ENCODE peak calls at places on chromosomes 16 and 17, in eight cellular contexts. One of them, this sample, is unnamed.

GRCh38 chr16:6725634-6726331 is 606.9 kb upstream of the RBFOX1 start:
- DNase-seq in HFF-Myc: no peak
- DNase-seq in effector memory CD4-positive, alpha-beta T cell: no peak
- DNase-seq in fibroblast of lung: no peak
- DNase-seq in fibroblast of mammary gland: no peak
- DNase-seq in heart right ventricle: no peak
- DNase-seq in foreskin fibroblast: no peak
- DNase-seq in transverse colon: no peak
- DNase-seq in this sample: no peak

GRCh38 chr16:86095131-86095752 is 196.3 kb downstream of the IRF8 start:
- DNase-seq in HFF-Myc: no peak
- DNase-seq in effector memory CD4-positive, alpha-beta T cell: no peak
- DNase-seq in fibroblast of lung: no peak
- DNase-seq in fibroblast of mammary gland: no peak
- DNase-seq in heart right ventricle: no peak
- DNase-seq in foreskin fibroblast: no peak
- DNase-seq in transverse colon: no peak
- DNase-seq in this sample: peak

GRCh38 chr16:64627288-64627687 is 494.6 kb downstream of the CDH11 start:
- DNase-seq in HFF-Myc: no peak
- DNase-seq in effector memory CD4-positive, alpha-beta T cell: no peak
- DNase-seq in fibroblast of lung: no peak
- DNase-seq in fibroblast of mammary gland: peak
- DNase-seq in heart right ventricle: no peak
- DNase-seq in foreskin fibroblast: no peak
- DNase-seq in transverse colon: no peak
- DNase-seq in this sample: no peak

GRCh38 chr16:30533748-30534367 is 800 bp downstream of the ZNF747 start:
- DNase-seq in HFF-Myc: no peak
- DNase-seq in effector memory CD4-positive, alpha-beta T cell: no peak
- DNase-seq in fibroblast of lung: no peak
- DNase-seq in fibroblast of mammary gland: peak
- DNase-seq in heart right ventricle: no peak
- DNase-seq in foreskin fibroblast: peak
- DNase-seq in transverse colon: no peak
- DNase-seq in this sample: no peak

GRCh38 chr16:49855822-49856740 is at the start of gene ZNF423:
- DNase-seq in HFF-Myc: no peak
- DNase-seq in effector memory CD4-positive, alpha-beta T cell: no peak
- DNase-seq in fibroblast of lung: no peak
- DNase-seq in fibroblast of mammary gland: no peak
- DNase-seq in heart right ventricle: peak
- DNase-seq in foreskin fibroblast: no peak
- DNase-seq in transverse colon: peak
- DNase-seq in this sample: peak

GRCh38 chr17:75970626-75971025 is 8.3 kb downstream of the ACOX1 start:
- DNase-seq in HFF-Myc: no peak
- DNase-seq in effector memory CD4-positive, alpha-beta T cell: no peak
- DNase-seq in fibroblast of lung: no peak
- DNase-seq in fibroblast of mammary gland: no peak
- DNase-seq in heart right ventricle: no peak
- DNase-seq in foreskin fibroblast: no peak
- DNase-seq in transverse colon: no peak
- DNase-seq in this sample: no peak

GRCh38 chr17:65712383-65713267 is 151.2 kb upstream of the AXIN2 start:
- DNase-seq in HFF-Myc: no peak
- DNase-seq in effector memory CD4-positive, alpha-beta T cell: no peak
- DNase-seq in fibroblast of lung: no peak
- DNase-seq in fibroblast of mammary gland: no peak
- DNase-seq in heart right ventricle: no peak
- DNase-seq in foreskin fibroblast: no peak
- DNase-seq in transverse colon: no peak
- DNase-seq in this sample: no peak

GRCh38 chr17:60110586-60110985 is 31.9 kb upstream of the HEATR6 start:
- DNase-seq in HFF-Myc: no peak
- DNase-seq in effector memory CD4-positive, alpha-beta T cell: no peak
- DNase-seq in fibroblast of lung: no peak
- DNase-seq in fibroblast of mammary gland: no peak
- DNase-seq in heart right ventricle: no peak
- DNase-seq in foreskin fibroblast: no peak
- DNase-seq in transverse colon: no peak
- DNase-seq in this sample: no peak

GRCh38 chr17:36947922-36948716 is 635 bp upstream of the AATF start:
- DNase-seq in HFF-Myc: no peak
- DNase-seq in effector memory CD4-positive, alpha-beta T cell: no peak
- DNase-seq in fibroblast of lung: no peak
- DNase-seq in fibroblast of mammary gland: no peak
- DNase-seq in heart right ventricle: no peak
- DNase-seq in foreskin fibroblast: no peak
- DNase-seq in transverse colon: no peak
- DNase-seq in this sample: no peak

GRCh38 chr16:57314161-57314785 is 29.8 kb upstream of the PLLP start:
- DNase-seq in HFF-Myc: no peak
- DNase-seq in effector memory CD4-positive, alpha-beta T cell: no peak
- DNase-seq in fibroblast of lung: no peak
- DNase-seq in fibroblast of mammary gland: no peak
- DNase-seq in heart right ventricle: no peak
- DNase-seq in foreskin fibroblast: peak
- DNase-seq in transverse colon: no peak
- DNase-seq in this sample: no peak

GRCh38 chr17:55275894-55276804 is 11.4 kb downstream of the HLF start:
- DNase-seq in HFF-Myc: no peak
- DNase-seq in effector memory CD4-positive, alpha-beta T cell: no peak
- DNase-seq in fibroblast of lung: no peak
- DNase-seq in fibroblast of mammary gland: peak
- DNase-seq in heart right ventricle: no peak
- DNase-seq in foreskin fibroblast: peak
- DNase-seq in transverse colon: no peak
- DNase-seq in this sample: no peak

GRCh38 chr16:75108792-75109731 is 7.5 kb downstream of the LDHD start:
- DNase-seq in HFF-Myc: peak
- DNase-seq in effector memory CD4-positive, alpha-beta T cell: peak
- DNase-seq in fibroblast of lung: peak
- DNase-seq in fibroblast of mammary gland: peak
- DNase-seq in heart right ventricle: peak
- DNase-seq in foreskin fibroblast: peak
- DNase-seq in transverse colon: peak
- DNase-seq in this sample: peak

GRCh38 chr17:29699283-29699682 is 76.6 kb upstream of the CORO6 start:
- DNase-seq in HFF-Myc: no peak
- DNase-seq in effector memory CD4-positive, alpha-beta T cell: no peak
- DNase-seq in fibroblast of lung: no peak
- DNase-seq in fibroblast of mammary gland: no peak
- DNase-seq in heart right ventricle: no peak
- DNase-seq in foreskin fibroblast: peak
- DNase-seq in transverse colon: no peak
- DNase-seq in this sample: no peak

GRCh38 chr16:82715833-82716232 is 89.1 kb downstream of the CDH13 start:
- DNase-seq in HFF-Myc: no peak
- DNase-seq in effector memory CD4-positive, alpha-beta T cell: no peak
- DNase-seq in fibroblast of lung: no peak
- DNase-seq in fibroblast of mammary gland: no peak
- DNase-seq in heart right ventricle: peak
- DNase-seq in foreskin fibroblast: peak
- DNase-seq in transverse colon: no peak
- DNase-seq in this sample: no peak

GRCh38 chr16:76956394-76956793 is 234.6 kb upstream of the MON1B start:
- DNase-seq in HFF-Myc: no peak
- DNase-seq in effector memory CD4-positive, alpha-beta T cell: no peak
- DNase-seq in fibroblast of lung: no peak
- DNase-seq in fibroblast of mammary gland: no peak
- DNase-seq in heart right ventricle: no peak
- DNase-seq in foreskin fibroblast: no peak
- DNase-seq in transverse colon: no peak
- DNase-seq in this sample: no peak

GRCh38 chr17:2952174-2952845 is 111.1 kb downstream of the OR1D5 start:
- DNase-seq in HFF-Myc: no peak
- DNase-seq in effector memory CD4-positive, alpha-beta T cell: no peak
- DNase-seq in fibroblast of lung: no peak
- DNase-seq in fibroblast of mammary gland: no peak
- DNase-seq in heart right ventricle: no peak
- DNase-seq in foreskin fibroblast: no peak
- DNase-seq in transverse colon: no peak
- DNase-seq in this sample: no peak

GRCh38 chr16:72501739-72502653 is 330.0 kb upstream of the PMFBP1 start:
- DNase-seq in HFF-Myc: peak
- DNase-seq in effector memory CD4-positive, alpha-beta T cell: no peak
- DNase-seq in fibroblast of lung: peak
- DNase-seq in fibroblast of mammary gland: peak
- DNase-seq in heart right ventricle: peak
- DNase-seq in foreskin fibroblast: peak
- DNase-seq in transverse colon: peak
- DNase-seq in this sample: no peak

DNA sequence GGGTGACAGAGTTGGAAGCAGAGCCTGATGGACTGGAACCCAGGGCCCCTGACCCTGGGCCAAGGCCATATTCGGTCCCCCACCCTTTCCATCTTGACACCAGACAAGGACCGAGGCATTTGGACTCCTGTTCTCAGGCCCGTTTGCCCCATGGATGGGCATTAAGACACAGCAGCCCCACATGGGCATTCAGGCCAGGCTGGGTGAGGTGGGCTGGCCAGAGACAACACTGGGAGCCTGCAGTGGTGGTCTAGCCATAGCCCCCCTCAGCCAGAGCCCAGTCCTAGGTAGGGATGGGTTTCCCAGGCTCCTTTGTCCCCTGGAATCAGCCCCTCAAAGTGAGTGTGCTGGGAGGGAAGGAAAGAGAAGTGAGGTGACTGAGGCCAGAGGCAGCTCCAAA is 1.6 kb downstream of the PDK2 start:
- DNase-seq in HFF-Myc: no peak
- DNase-seq in effector memory CD4-positive, alpha-beta T cell: no peak
- DNase-seq in fibroblast of lung: no peak
- DNase-seq in fibroblast of mammary gland: no peak
- DNase-seq in heart right ventricle: no peak
- DNase-seq in foreskin fibroblast: no peak
- DNase-seq in transverse colon: no peak
- DNase-seq in this sample: no peak
- H3K4me3 ChIP-seq in HFF-Myc: no peak
- H3K4me3 ChIP-seq in effector memory CD4-positive, alpha-beta T cell: no peak
- H3K4me3 ChIP-seq in fibroblast of lung: no peak
- H3K4me3 ChIP-seq in fibroblast of mammary gland: no peak
- H3K4me3 ChIP-seq in heart right ventricle: peak
- H3K4me3 ChIP-seq in foreskin fibroblast: peak
- H3K4me3 ChIP-seq in transverse colon: no peak
- H3K4me3 ChIP-seq in this sample: no peak

GRCh38 chr17:48192321-48192731 is 84.8 kb downstream of the SNX11 start:
- DNase-seq in HFF-Myc: no peak
- DNase-seq in effector memory CD4-positive, alpha-beta T cell: no peak
- DNase-seq in fibroblast of lung: peak
- DNase-seq in fibroblast of mammary gland: no peak
- DNase-seq in heart right ventricle: no peak
- DNase-seq in foreskin fibroblast: peak
- DNase-seq in transverse colon: no peak
- DNase-seq in this sample: no peak
- H3K4me3 ChIP-seq in HFF-Myc: no peak
- H3K4me3 ChIP-seq in effector memory CD4-positive, alpha-beta T cell: no peak
- H3K4me3 ChIP-seq in fibroblast of lung: no peak
- H3K4me3 ChIP-seq in fibroblast of mammary gland: no peak
- H3K4me3 ChIP-seq in heart right ventricle: no peak
- H3K4me3 ChIP-seq in foreskin fibroblast: no peak
- H3K4me3 ChIP-seq in transverse colon: no peak
- H3K4me3 ChIP-seq in this sample: no peak

DNA sequence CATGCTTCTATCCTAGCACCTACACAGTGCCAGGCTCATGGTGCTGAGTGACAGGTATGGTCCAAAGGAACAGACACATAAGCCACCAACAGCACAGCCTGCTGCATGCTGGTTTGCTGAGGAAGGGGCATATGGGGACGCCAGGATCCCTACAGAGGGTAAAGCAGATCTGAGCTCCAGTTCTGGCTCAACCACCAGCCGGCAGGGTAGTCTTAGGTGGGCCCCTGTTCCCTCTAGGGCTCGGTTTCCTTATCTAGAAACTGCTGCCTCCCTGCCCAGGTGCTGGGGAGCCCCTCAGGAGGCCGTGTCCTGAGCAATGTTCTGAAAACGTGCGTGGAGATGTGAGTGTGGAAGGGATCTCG is 24.2 kb upstream of the MRPS23 start:
- DNase-seq in HFF-Myc: no peak
- DNase-seq in effector memory CD4-positive, alpha-beta T cell: no peak
- DNase-seq in fibroblast of lung: no peak
- DNase-seq in fibroblast of mammary gland: no peak
- DNase-seq in heart right ventricle: no peak
- DNase-seq in foreskin fibroblast: no peak
- DNase-seq in transverse colon: no peak
- DNase-seq in this sample: no peak
- H3K4me3 ChIP-seq in HFF-Myc: no peak
- H3K4me3 ChIP-seq in effector memory CD4-positive, alpha-beta T cell: no peak
- H3K4me3 ChIP-seq in fibroblast of lung: no peak
- H3K4me3 ChIP-seq in fibroblast of mammary gland: no peak
- H3K4me3 ChIP-seq in heart right ventricle: peak
- H3K4me3 ChIP-seq in foreskin fibroblast: no peak
- H3K4me3 ChIP-seq in transverse colon: no peak
- H3K4me3 ChIP-seq in this sample: no peak

GRCh38 chr17:78275355-78275754 is 43.9 kb downstream of the TMEM235 start:
- DNase-seq in HFF-Myc: no peak
- DNase-seq in effector memory CD4-positive, alpha-beta T cell: no peak
- DNase-seq in fibroblast of lung: no peak
- DNase-seq in fibroblast of mammary gland: no peak
- DNase-seq in heart right ventricle: no peak
- DNase-seq in foreskin fibroblast: no peak
- DNase-seq in transverse colon: no peak
- DNase-seq in this sample: no peak

GRCh38 chr17:78273813-78274212 is 42.4 kb downstream of the TMEM235 start:
- DNase-seq in HFF-Myc: no peak
- DNase-seq in effector memory CD4-positive, alpha-beta T cell: no peak
- DNase-seq in fibroblast of lung: no peak
- DNase-seq in fibroblast of mammary gland: no peak
- DNase-seq in heart right ventricle: no peak
- DNase-seq in foreskin fibroblast: no peak
- DNase-seq in transverse colon: no peak
- DNase-seq in this sample: no peak

GRCh38 chr17:78278139-78278741 is 46.8 kb downstream of the TMEM235 start:
- DNase-seq in HFF-Myc: no peak
- DNase-seq in effector memory CD4-positive, alpha-beta T cell: no peak
- DNase-seq in fibroblast of lung: no peak
- DNase-seq in fibroblast of mammary gland: no peak
- DNase-seq in heart right ventricle: no peak
- DNase-seq in foreskin fibroblast: no peak
- DNase-seq in transverse colon: peak
- DNase-seq in this sample: no peak

GRCh38 chr17:78276499-78276898 is 45.1 kb downstream of the TMEM235 start:
- DNase-seq in HFF-Myc: no peak
- DNase-seq in effector memory CD4-positive, alpha-beta T cell: no peak
- DNase-seq in fibroblast of lung: no peak
- DNase-seq in fibroblast of mammary gland: no peak
- DNase-seq in heart right ventricle: no peak
- DNase-seq in foreskin fibroblast: no peak
- DNase-seq in transverse colon: peak
- DNase-seq in this sample: no peak

DNA sequence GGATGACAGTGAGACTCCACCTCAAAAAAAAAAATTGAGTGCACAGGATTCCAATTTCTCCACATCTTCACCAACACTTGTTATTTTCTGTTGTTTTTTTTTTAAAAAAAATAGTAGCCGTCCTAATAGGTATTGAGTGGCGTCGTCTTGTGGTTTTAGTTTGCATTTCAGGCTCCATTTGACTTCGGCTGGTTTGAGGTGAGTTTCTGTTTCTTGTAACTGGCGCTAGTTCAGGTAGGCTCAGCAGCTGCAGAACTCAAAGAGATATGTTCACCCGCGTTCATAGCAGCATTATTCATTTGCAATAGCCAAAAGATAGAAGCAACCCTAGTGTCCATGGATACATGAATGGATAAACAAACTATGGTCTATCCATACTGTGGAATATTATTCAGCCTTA is 44.7 kb downstream of the TMEM235 start:
- DNase-seq in HFF-Myc: no peak
- DNase-seq in effector memory CD4-positive, alpha-beta T cell: no peak
- DNase-seq in fibroblast of lung: no peak
- DNase-seq in fibroblast of mammary gland: no peak
- DNase-seq in heart right ventricle: no peak
- DNase-seq in foreskin fibroblast: no peak
- DNase-seq in transverse colon: no peak
- DNase-seq in this sample: no peak
- H3K4me3 ChIP-seq in HFF-Myc: no peak
- H3K4me3 ChIP-seq in effector memory CD4-positive, alpha-beta T cell: no peak
- H3K4me3 ChIP-seq in fibroblast of lung: no peak
- H3K4me3 ChIP-seq in fibroblast of mammary gland: no peak
- H3K4me3 ChIP-seq in heart right ventricle: no peak
- H3K4me3 ChIP-seq in foreskin fibroblast: no peak
- H3K4me3 ChIP-seq in transverse colon: no peak
- H3K4me3 ChIP-seq in this sample: no peak